ENCODE peak calls at places on chromosomes 3 and 15, in eight cellular contexts. One of them, this sample, is unnamed.

GRCh38 chr15:90054618-90055097 is 47.6 kb downstream of the IDH2 start:
- DNase-seq in breast epithelium: no peak
- DNase-seq in HCT116: no peak
- DNase-seq in GM06990: no peak
- DNase-seq in AG10803: no peak
- DNase-seq in HL-60: no peak
- DNase-seq in brain microvascular endothelial cell: no peak
- DNase-seq in GM12865: no peak
- DNase-seq in this sample: no peak

GRCh38 chr15:45401665-45402161 is 23.4 kb upstream of the GATM start:
- DNase-seq in breast epithelium: no peak
- DNase-seq in HCT116: no peak
- DNase-seq in GM06990: no peak
- DNase-seq in AG10803: no peak
- DNase-seq in HL-60: no peak
- DNase-seq in brain microvascular endothelial cell: no peak
- DNase-seq in GM12865: no peak
- DNase-seq in this sample: no peak

GRCh38 chr3:29382399-29382798 is 101.5 kb downstream of the RBMS3 start:
- DNase-seq in breast epithelium: no peak
- DNase-seq in HCT116: no peak
- DNase-seq in GM06990: no peak
- DNase-seq in AG10803: peak
- DNase-seq in HL-60: no peak
- DNase-seq in brain microvascular endothelial cell: no peak
- DNase-seq in GM12865: no peak
- DNase-seq in this sample: no peak

GRCh38 chr3:71524688-71525087 is 58.8 kb downstream of the FOXP1 start:
- DNase-seq in breast epithelium: no peak
- DNase-seq in HCT116: no peak
- DNase-seq in GM06990: no peak
- DNase-seq in AG10803: no peak
- DNase-seq in HL-60: no peak
- DNase-seq in brain microvascular endothelial cell: no peak
- DNase-seq in GM12865: no peak
- DNase-seq in this sample: no peak

GRCh38 chr15:63597033-63597790 is at the start of gene FBXL22:
- DNase-seq in breast epithelium: no peak
- DNase-seq in HCT116: no peak
- DNase-seq in GM06990: no peak
- DNase-seq in AG10803: peak
- DNase-seq in HL-60: no peak
- DNase-seq in brain microvascular endothelial cell: no peak
- DNase-seq in GM12865: no peak
- DNase-seq in this sample: peak

GRCh38 chr3:79930196-79930595 is 162.4 kb upstream of the ROBO1 start:
- DNase-seq in breast epithelium: no peak
- DNase-seq in HCT116: no peak
- DNase-seq in GM06990: no peak
- DNase-seq in AG10803: no peak
- DNase-seq in HL-60: no peak
- DNase-seq in brain microvascular endothelial cell: no peak
- DNase-seq in GM12865: no peak
- DNase-seq in this sample: no peak

GRCh38 chr3:126261037-126261436 is 80.7 kb upstream of the ALDH1L1 start:
- DNase-seq in breast epithelium: peak
- DNase-seq in HCT116: no peak
- DNase-seq in GM06990: no peak
- DNase-seq in AG10803: peak
- DNase-seq in HL-60: peak
- DNase-seq in brain microvascular endothelial cell: no peak
- DNase-seq in GM12865: no peak
- DNase-seq in this sample: no peak

GRCh38 chr3:151969026-151969658 is 95.7 kb downstream of the SUCNR1 start:
- DNase-seq in breast epithelium: no peak
- DNase-seq in HCT116: no peak
- DNase-seq in GM06990: no peak
- DNase-seq in AG10803: no peak
- DNase-seq in HL-60: no peak
- DNase-seq in brain microvascular endothelial cell: no peak
- DNase-seq in GM12865: no peak
- DNase-seq in this sample: no peak

GRCh38 chr3:111589303-111590095 is 5.6 kb downstream of the ZBED2 start:
- DNase-seq in breast epithelium: no peak
- DNase-seq in HCT116: no peak
- DNase-seq in GM06990: no peak
- DNase-seq in AG10803: no peak
- DNase-seq in HL-60: no peak
- DNase-seq in brain microvascular endothelial cell: no peak
- DNase-seq in GM12865: no peak
- DNase-seq in this sample: no peak

GRCh38 chr3:104916971-104917370 is 449.7 kb upstream of the ALCAM start:
- DNase-seq in breast epithelium: no peak
- DNase-seq in HCT116: no peak
- DNase-seq in GM06990: no peak
- DNase-seq in AG10803: no peak
- DNase-seq in HL-60: no peak
- DNase-seq in brain microvascular endothelial cell: no peak
- DNase-seq in GM12865: no peak
- DNase-seq in this sample: no peak

GRCh38 chr3:41792806-41793205 is 169.1 kb downstream of the ULK4 start:
- DNase-seq in breast epithelium: no peak
- DNase-seq in HCT116: no peak
- DNase-seq in GM06990: no peak
- DNase-seq in AG10803: no peak
- DNase-seq in HL-60: no peak
- DNase-seq in brain microvascular endothelial cell: no peak
- DNase-seq in GM12865: no peak
- DNase-seq in this sample: no peak

GRCh38 chr3:179066058-179066457 is 5.6 kb downstream of the ZMAT3 start:
- DNase-seq in breast epithelium: no peak
- DNase-seq in HCT116: no peak
- DNase-seq in GM06990: no peak
- DNase-seq in AG10803: no peak
- DNase-seq in HL-60: no peak
- DNase-seq in brain microvascular endothelial cell: no peak
- DNase-seq in GM12865: peak
- DNase-seq in this sample: no peak

GRCh38 chr3:55690746-55691540 is 203.8 kb upstream of the WNT5A start:
- DNase-seq in breast epithelium: no peak
- DNase-seq in HCT116: no peak
- DNase-seq in GM06990: no peak
- DNase-seq in AG10803: no peak
- DNase-seq in HL-60: no peak
- DNase-seq in brain microvascular endothelial cell: no peak
- DNase-seq in GM12865: peak
- DNase-seq in this sample: no peak

GRCh38 chr15:78050441-78050809 is 27.1 kb downstream of the TBC1D2B start:
- DNase-seq in breast epithelium: no peak
- DNase-seq in HCT116: no peak
- DNase-seq in GM06990: no peak
- DNase-seq in AG10803: peak
- DNase-seq in HL-60: no peak
- DNase-seq in brain microvascular endothelial cell: no peak
- DNase-seq in GM12865: no peak
- DNase-seq in this sample: no peak

DNA sequence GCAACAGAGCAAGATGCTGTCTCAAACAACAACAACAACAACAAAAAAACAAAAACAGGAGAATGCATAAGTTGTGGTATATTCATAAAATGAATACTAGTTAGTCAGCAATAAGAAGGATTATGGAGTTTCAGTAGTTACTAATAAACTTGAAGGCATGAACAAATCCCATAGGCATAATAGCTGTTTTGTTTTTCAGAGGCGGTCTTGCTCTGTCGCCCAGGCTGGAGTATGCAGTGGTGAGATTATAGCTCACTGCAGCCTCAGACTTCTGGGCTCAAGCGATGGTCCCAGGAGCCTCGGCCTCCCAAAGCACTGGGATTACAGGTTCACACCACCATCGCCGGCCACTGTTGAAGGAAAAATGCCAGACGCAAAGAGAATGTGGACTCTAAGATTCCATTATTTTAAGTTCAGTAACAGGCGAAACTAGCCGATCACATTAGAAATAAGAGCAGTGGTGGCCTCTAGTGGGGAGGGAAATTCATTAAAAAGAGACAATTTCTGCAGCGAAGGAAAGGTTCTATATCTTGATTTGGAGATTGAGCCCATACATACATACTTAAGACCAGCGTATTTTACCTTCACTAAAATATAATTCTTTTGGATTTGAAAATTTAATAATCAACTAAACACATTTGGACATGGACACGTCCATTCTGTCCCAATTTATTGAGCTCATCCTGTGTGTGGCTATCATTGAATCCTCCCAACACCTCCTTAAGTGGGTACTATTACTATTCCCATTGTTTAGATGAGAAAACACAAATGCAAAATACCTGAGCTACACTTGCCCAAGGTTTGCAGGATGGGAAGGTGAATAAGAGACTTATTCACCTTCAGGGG is 27.4 kb upstream of the HDAC11 start:
- DNase-seq in breast epithelium: no peak
- DNase-seq in HCT116: peak
- DNase-seq in GM06990: peak
- DNase-seq in AG10803: peak
- DNase-seq in HL-60: peak
- DNase-seq in brain microvascular endothelial cell: peak
- DNase-seq in GM12865: peak
- DNase-seq in this sample: no peak
- H3K4me3 ChIP-seq in breast epithelium: peak
- H3K4me3 ChIP-seq in HCT116: no peak
- H3K4me3 ChIP-seq in GM06990: peak
- H3K4me3 ChIP-seq in AG10803: peak
- H3K4me3 ChIP-seq in HL-60: peak
- H3K4me3 ChIP-seq in brain microvascular endothelial cell: peak
- H3K4me3 ChIP-seq in GM12865: peak
- H3K4me3 ChIP-seq in this sample: no peak

GRCh38 chr3:156639414-156640023 is 34.9 kb upstream of the TIPARP start:
- DNase-seq in breast epithelium: no peak
- DNase-seq in HCT116: no peak
- DNase-seq in GM06990: no peak
- DNase-seq in AG10803: no peak
- DNase-seq in HL-60: no peak
- DNase-seq in brain microvascular endothelial cell: no peak
- DNase-seq in GM12865: no peak
- DNase-seq in this sample: no peak

GRCh38 chr3:156644958-156645357 is 29.4 kb upstream of the TIPARP start:
- DNase-seq in breast epithelium: no peak
- DNase-seq in HCT116: no peak
- DNase-seq in GM06990: no peak
- DNase-seq in AG10803: no peak
- DNase-seq in HL-60: no peak
- DNase-seq in brain microvascular endothelial cell: no peak
- DNase-seq in GM12865: no peak
- DNase-seq in this sample: no peak

GRCh38 chr3:156643729-156644389 is 30.5 kb upstream of the TIPARP start:
- DNase-seq in breast epithelium: no peak
- DNase-seq in HCT116: no peak
- DNase-seq in GM06990: peak
- DNase-seq in AG10803: peak
- DNase-seq in HL-60: peak
- DNase-seq in brain microvascular endothelial cell: peak
- DNase-seq in GM12865: peak
- DNase-seq in this sample: no peak

GRCh38 chr3:156641261-156641975 is 33.0 kb upstream of the TIPARP start:
- DNase-seq in breast epithelium: no peak
- DNase-seq in HCT116: no peak
- DNase-seq in GM06990: no peak
- DNase-seq in AG10803: no peak
- DNase-seq in HL-60: no peak
- DNase-seq in brain microvascular endothelial cell: no peak
- DNase-seq in GM12865: no peak
- DNase-seq in this sample: no peak

GRCh38 chr3:156642750-156643728 is 31.4 kb upstream of the TIPARP start:
- DNase-seq in breast epithelium: no peak
- DNase-seq in HCT116: no peak
- DNase-seq in GM06990: no peak
- DNase-seq in AG10803: peak
- DNase-seq in HL-60: no peak
- DNase-seq in brain microvascular endothelial cell: no peak
- DNase-seq in GM12865: no peak
- DNase-seq in this sample: no peak
- H3K4me3 ChIP-seq in breast epithelium: no peak
- H3K4me3 ChIP-seq in HCT116: no peak
- H3K4me3 ChIP-seq in GM06990: no peak
- H3K4me3 ChIP-seq in AG10803: no peak
- H3K4me3 ChIP-seq in HL-60: no peak
- H3K4me3 ChIP-seq in brain microvascular endothelial cell: no peak
- H3K4me3 ChIP-seq in GM12865: no peak
- H3K4me3 ChIP-seq in this sample: no peak

DNA sequence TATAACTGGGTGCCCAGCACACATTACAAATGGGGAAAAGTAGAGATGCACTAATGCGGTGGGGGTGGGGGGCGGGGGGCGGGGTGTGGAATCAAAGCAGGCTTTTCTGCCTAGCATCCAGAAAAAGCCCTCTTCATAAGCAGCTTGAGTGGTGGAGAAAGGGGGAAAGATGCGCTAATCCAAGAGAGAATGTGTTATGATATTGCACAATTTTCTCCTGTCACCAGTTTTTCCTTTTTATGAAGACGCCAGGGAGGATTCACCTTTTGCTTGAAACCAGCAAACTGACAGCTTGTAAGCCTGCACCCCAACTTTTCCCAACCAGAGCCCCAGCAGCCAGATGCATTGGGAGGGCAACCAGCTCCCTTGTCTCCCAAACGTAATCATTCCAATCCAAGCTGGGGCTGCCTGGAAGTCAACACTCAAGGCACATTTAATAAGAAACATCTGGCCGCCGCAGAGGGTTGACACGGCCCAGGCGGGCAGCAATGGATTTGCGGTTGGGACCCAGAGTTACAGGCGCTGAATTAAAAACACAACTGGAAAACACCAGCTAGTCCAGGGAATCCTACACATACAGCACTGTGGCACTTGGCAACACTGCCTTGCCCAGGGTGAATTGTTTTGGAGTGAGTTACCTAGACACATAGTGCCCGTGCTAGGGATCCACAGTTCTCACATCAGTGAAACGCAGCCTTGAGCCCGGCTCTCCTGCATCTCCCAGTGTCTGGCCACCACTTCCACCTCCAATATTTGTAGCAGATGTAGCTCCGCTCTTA is 218.5 kb upstream of the PRICKLE2 start:
- DNase-seq in breast epithelium: peak
- DNase-seq in HCT116: no peak
- DNase-seq in GM06990: no peak
- DNase-seq in AG10803: peak
- DNase-seq in HL-60: no peak
- DNase-seq in brain microvascular endothelial cell: peak
- DNase-seq in GM12865: no peak
- DNase-seq in this sample: peak
- H3K4me3 ChIP-seq in breast epithelium: peak
- H3K4me3 ChIP-seq in HCT116: no peak
- H3K4me3 ChIP-seq in GM06990: no peak
- H3K4me3 ChIP-seq in AG10803: peak
- H3K4me3 ChIP-seq in HL-60: no peak
- H3K4me3 ChIP-seq in brain microvascular endothelial cell: peak
- H3K4me3 ChIP-seq in GM12865: no peak
- H3K4me3 ChIP-seq in this sample: peak

DNA sequence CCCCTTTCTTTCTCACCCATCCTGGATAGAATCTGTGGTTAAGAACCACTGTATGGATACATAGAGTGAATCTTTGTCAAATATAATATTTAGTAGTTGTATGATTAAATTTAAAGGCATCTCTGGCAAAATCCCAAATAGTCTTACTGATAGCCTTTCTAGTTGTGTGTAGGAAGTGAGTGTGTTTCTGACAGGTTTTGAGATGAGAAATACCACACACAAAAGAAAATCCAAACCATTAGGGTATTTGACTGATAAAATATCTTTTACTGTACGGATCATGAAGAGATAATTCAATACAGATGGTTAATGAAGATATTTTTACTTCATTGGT is 44.7 kb upstream of the PLCL2 start:
- DNase-seq in breast epithelium: no peak
- DNase-seq in HCT116: no peak
- DNase-seq in GM06990: no peak
- DNase-seq in AG10803: no peak
- DNase-seq in HL-60: no peak
- DNase-seq in brain microvascular endothelial cell: no peak
- DNase-seq in GM12865: no peak
- DNase-seq in this sample: no peak
- H3K4me3 ChIP-seq in breast epithelium: no peak
- H3K4me3 ChIP-seq in HCT116: no peak
- H3K4me3 ChIP-seq in GM06990: no peak
- H3K4me3 ChIP-seq in AG10803: no peak
- H3K4me3 ChIP-seq in HL-60: no peak
- H3K4me3 ChIP-seq in brain microvascular endothelial cell: no peak
- H3K4me3 ChIP-seq in GM12865: no peak
- H3K4me3 ChIP-seq in this sample: no peak